ENCODE peak calls at places on chromosomes 11 and 22, in six cellular contexts. A, C, G, F, M and O are unnamed samples.

GRCh38 chr22:38214248-38215056 is 12.7 kb downstream of the MAFF start:
- DNase-seq in F (no peak), G (peak; percentile 69), A (no peak), M (peak; percentile 49), C (peak; percentile 55), O (peak; percentile 75)

GRCh38 chr22:37229805-37230672 is 14.0 kb downstream of the RAC2 start:
- DNase-seq in M (peak; percentile 19), A (no peak), F (no peak), C (peak; percentile 73), G (no peak), O (no peak)

GRCh38 chr11:116109228-116109627 is 605.0 kb upstream of the CADM1 start:
- DNase-seq in C (peak; percentile 4), A (no peak), G (no peak), M (no peak), F (peak; percentile 8), O (peak; percentile 2)

GRCh38 chr22:17159504-17159951 is 451 bp upstream of the HDHD5 start:
- DNase-seq in M (peak; percentile 40), F (peak; percentile 11), G (peak; percentile 45), A (peak; percentile 8), C (peak; percentile 46), O (peak; percentile 37)

GRCh38 chr11:26842883-26843282 is 121.0 kb upstream of the SLC5A12 start:
- DNase-seq in M (no peak), F (no peak), A (no peak), G (no peak), C (peak; percentile 91), O (no peak)

GRCh38 chr22:46421272-46421671 is 85.8 kb downstream of the TRMU start:
- DNase-seq in C (no peak), F (no peak), G (no peak), M (no peak), A (no peak), O (no peak)

GRCh38 chr22:19109198-19110063 is 12.8 kb downstream of the DGCR2 start:
- DNase-seq in M (peak; percentile 83), F (no peak), G (no peak), A (no peak), C (peak; percentile 78), O (peak; percentile 91)

GRCh38 chr22:39960791-39961746 is 872 bp downstream of the TMA7B start:
- DNase-seq in M (peak; percentile 81), F (no peak), A (no peak), C (peak; percentile 94), G (no peak), O (peak; percentile 99)

GRCh38 chr11:123640677-123641494 is 13.5 kb downstream of the SCN3B start:
- DNase-seq in A (no peak), C (peak; percentile 25), M (peak; percentile 45), F (no peak), G (peak; percentile 50), O (peak; percentile 58)

GRCh38 chr11:26626346-26626745 is 54.3 kb upstream of the MUC15 start:
- DNase-seq in A (no peak), G (no peak), M (peak; percentile 37), F (no peak), C (peak; percentile 10), O (peak; percentile 33)

GRCh38 chr11:34940026-34940677 is 23.7 kb downstream of the PDHX start:
- DNase-seq in G (no peak), F (no peak), A (no peak), C (peak; percentile 82), M (peak; percentile 66), O (peak; percentile 77)

GRCh38 chr11:35138606-35138948 is 394 bp upstream of the CD44 start:
- DNase-seq in F (no peak), C (no peak), M (no peak), A (no peak), G (no peak), O (no peak)

GRCh38 chr11:77151804-77152513 is 23.9 kb downstream of the MYO7A start:
- DNase-seq in C (peak; percentile 9), M (no peak), G (no peak), A (no peak), F (no peak), O (peak; percentile 61)

GRCh38 chr11:134794192-134794591 is 382.1 kb upstream of the B3GAT1 start:
- DNase-seq in G (no peak), A (no peak), F (no peak), M (no peak), C (no peak), O (no peak)

GRCh38 chr11:66432597-66432996 is 6.1 kb downstream of the MRPL11 start:
- DNase-seq in M (no peak), C (no peak), G (no peak), F (no peak), A (no peak), O (no peak)

GRCh38 chr11:57407521-57407920 is 17.1 kb upstream of the PRG2 start:
- DNase-seq in C (no peak), M (no peak), A (no peak), G (no peak), F (no peak), O (no peak)

GRCh38 chr11:126263489-126263888 is 5.2 kb downstream of the SRPRA start:
- DNase-seq in A (no peak), C (no peak), G (no peak), M (no peak), F (no peak), O (no peak)

GRCh38 chr11:47905358-47906059 is 57.4 kb upstream of the NUP160 start:
- DNase-seq in F (peak; percentile 55), C (no peak), G (no peak), A (no peak), M (no peak), O (peak; percentile 88)

DNA sequence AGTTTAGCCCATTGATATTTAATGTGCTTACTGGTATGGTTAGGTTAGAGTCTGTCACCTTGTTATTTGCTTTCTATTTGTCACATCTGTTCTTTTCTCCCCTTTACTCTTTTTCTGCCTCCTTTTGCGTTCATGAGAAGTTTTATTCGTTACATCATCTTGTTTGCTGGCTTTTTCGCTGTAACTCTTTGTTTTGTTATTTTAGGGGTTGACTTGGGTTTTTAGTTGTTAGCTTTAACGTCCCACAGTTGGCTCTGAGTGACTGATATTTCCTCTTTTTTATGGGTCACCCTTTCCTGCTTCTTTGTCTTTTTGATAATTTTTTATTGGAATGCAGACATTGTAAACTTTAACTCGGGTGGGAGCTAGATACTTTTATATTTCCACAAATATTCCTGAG is 13.4 kb upstream of the TNNT3 start:
- DNase-seq in G (no peak), M (no peak), F (no peak), A (no peak), C (no peak), O (no peak)
- H3K4me3 ChIP-seq in G (no peak overlapping the region), M (no peak overlapping the region), F (no peak overlapping the region), A (no peak overlapping the region), C (no peak overlapping the region), O (no peak overlapping the region)

DNA sequence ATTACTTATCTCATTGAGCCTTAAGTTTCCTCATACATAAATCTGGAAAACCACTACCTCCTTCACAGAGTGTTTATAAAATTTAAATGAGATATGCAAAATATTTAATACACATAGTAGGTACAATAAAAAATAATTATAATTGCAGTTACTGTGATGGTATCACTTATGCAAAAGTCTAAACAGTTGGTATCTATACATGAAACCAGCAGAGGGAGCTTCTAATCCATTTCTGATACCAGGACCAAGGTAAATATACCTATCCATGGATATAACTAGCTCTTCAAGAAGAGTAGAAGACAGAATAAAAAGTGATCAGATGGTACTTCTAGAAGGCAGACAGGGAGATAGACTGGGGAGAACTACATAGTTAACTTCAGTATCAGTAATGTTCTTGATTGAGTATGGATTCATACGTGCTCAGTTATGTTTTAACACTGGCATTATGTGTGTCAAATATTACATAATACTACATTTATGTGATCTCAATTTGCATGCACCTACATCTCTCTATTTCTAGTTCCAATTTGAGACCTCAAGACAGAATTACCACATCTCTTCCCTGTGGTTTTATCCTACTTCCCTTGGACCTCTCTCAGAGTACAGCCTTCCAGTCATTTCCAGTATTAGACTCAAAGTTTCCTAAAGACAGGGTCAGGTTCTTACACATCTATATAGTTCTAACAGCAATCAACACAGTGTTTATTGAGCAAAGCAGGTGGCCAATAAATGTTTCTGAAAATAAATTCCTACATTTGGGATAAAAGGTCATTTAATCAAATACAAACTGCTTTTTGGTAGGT is 13.7 kb upstream of the TSG101 start:
- DNase-seq in F (no peak), M (peak; percentile 26), C (no peak), A (no peak), G (no peak), O (peak; percentile 58)
- TF ChIP-seq CTCF in F (peak; percentile 50), M (peak; percentile 29), C (peak; percentile 41), A (no peak), G (peak; percentile 46), O (peak; percentile 59)

GRCh38 chr11:62554377-62554776 is 7.8 kb upstream of the AHNAK start:
- DNase-seq in M (no peak), A (no peak), F (no peak), C (no peak), G (no peak), O (no peak)
- H3K4me3 ChIP-seq in M (peak overlapping the region; percentile 13), A (no peak overlapping the region), F (no peak overlapping the region), C (peak overlapping the region; percentile 52), G (no peak overlapping the region), O (no peak overlapping the region)

DNA sequence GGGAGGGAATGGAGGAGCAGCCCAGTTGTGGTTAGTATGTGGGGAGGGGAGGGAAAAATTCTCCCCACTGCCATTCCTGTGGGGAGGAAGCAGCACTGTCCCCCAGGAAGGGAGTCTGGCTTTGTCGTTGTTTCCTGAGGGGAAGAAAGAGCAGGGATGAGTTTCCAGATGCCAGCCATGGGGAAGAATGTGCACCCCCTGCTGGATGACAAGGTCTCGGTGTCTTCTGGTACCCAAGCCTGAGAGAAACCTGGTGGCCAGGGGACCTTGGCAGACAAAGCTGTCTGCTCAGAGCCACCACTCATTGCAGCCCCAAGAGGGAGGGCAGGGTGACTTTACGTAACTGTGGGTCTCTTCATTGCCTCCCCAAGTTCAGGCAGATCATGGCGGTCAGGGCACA is 81.3 kb upstream of the CD82 start:
- DNase-seq in F (no peak), C (peak; percentile 31), G (no peak), M (peak; percentile 7), A (no peak), O (peak; percentile 33)
- TF ChIP-seq CTCF in F (peak; percentile 51), C (peak; percentile 56), G (peak; percentile 54), M (no peak), A (no peak), O (peak; percentile 62)